ENCODE peak calls at places on chromosomes 11 and 22, in six cellular contexts. One of them, this sample, is unnamed.

GRCh38 chr11:97614571-97614970 is 1224.8 kb downstream of the JRKL start:
- DNase-seq in cardiac muscle cell: peak
- DNase-seq in AG08395: no peak
- DNase-seq in amniotic epithelial cell: peak
- DNase-seq in T-helper 2 cell: no peak
- DNase-seq in NCI-H1436 treated with DMSO at 0.1 percent for 48 hours: no peak
- DNase-seq in this sample: peak

GRCh38 chr22:37230673-37231405 is 13.2 kb downstream of the RAC2 start:
- DNase-seq in amniotic epithelial cell: no peak
- DNase-seq in T-helper 2 cell: peak
- DNase-seq in cardiac muscle cell: no peak
- DNase-seq in AG08395: no peak
- DNase-seq in NCI-H1436 treated with DMSO at 0.1 percent for 48 hours: no peak
- DNase-seq in this sample: no peak

GRCh38 chr22:27151407-27151806 is 494.0 kb downstream of the MIAT start:
- DNase-seq in amniotic epithelial cell: no peak
- DNase-seq in T-helper 2 cell: no peak
- DNase-seq in cardiac muscle cell: no peak
- DNase-seq in NCI-H1436 treated with DMSO at 0.1 percent for 48 hours: no peak
- DNase-seq in AG08395: no peak
- DNase-seq in this sample: no peak

GRCh38 chr22:39907035-39907434 is 6.2 kb downstream of the GRAP2 start:
- DNase-seq in cardiac muscle cell: no peak
- DNase-seq in amniotic epithelial cell: no peak
- DNase-seq in AG08395: no peak
- DNase-seq in NCI-H1436 treated with DMSO at 0.1 percent for 48 hours: no peak
- DNase-seq in T-helper 2 cell: no peak
- DNase-seq in this sample: no peak

GRCh38 chr11:62546244-62546936 is at the start of gene AHNAK:
- DNase-seq in cardiac muscle cell: peak
- DNase-seq in T-helper 2 cell: no peak
- DNase-seq in NCI-H1436 treated with DMSO at 0.1 percent for 48 hours: no peak
- DNase-seq in amniotic epithelial cell: no peak
- DNase-seq in AG08395: peak
- DNase-seq in this sample: peak

GRCh38 chr22:17176715-17177114 is 17.6 kb upstream of the HDHD5 start:
- DNase-seq in AG08395: no peak
- DNase-seq in cardiac muscle cell: no peak
- DNase-seq in T-helper 2 cell: no peak
- DNase-seq in NCI-H1436 treated with DMSO at 0.1 percent for 48 hours: no peak
- DNase-seq in amniotic epithelial cell: no peak
- DNase-seq in this sample: no peak

GRCh38 chr11:28887681-28888080 is 779.5 kb downstream of the METTL15 start:
- DNase-seq in amniotic epithelial cell: peak
- DNase-seq in cardiac muscle cell: peak
- DNase-seq in T-helper 2 cell: no peak
- DNase-seq in NCI-H1436 treated with DMSO at 0.1 percent for 48 hours: no peak
- DNase-seq in AG08395: no peak
- DNase-seq in this sample: peak

GRCh38 chr22:37010174-37010573 is 9.1 kb downstream of the TST start:
- DNase-seq in amniotic epithelial cell: no peak
- DNase-seq in cardiac muscle cell: no peak
- DNase-seq in T-helper 2 cell: no peak
- DNase-seq in NCI-H1436 treated with DMSO at 0.1 percent for 48 hours: no peak
- DNase-seq in AG08395: no peak
- DNase-seq in this sample: no peak

GRCh38 chr11:95248666-95249467 is 17.9 kb upstream of the SESN3 start:
- DNase-seq in cardiac muscle cell: no peak
- DNase-seq in NCI-H1436 treated with DMSO at 0.1 percent for 48 hours: no peak
- DNase-seq in amniotic epithelial cell: no peak
- DNase-seq in AG08395: no peak
- DNase-seq in T-helper 2 cell: no peak
- DNase-seq in this sample: no peak